ENCODE peak calls at places on chromosomes 13 and 19, in nine cellular contexts. K is NCI-H2107; T is H9; Y is fibroblast of lung; P is right lobe of liver; Q is stimulated activated CD8-positive, alpha-beta memory T cell treated with anti-CD3 and anti-CD28 coated beads, Interleukin-12 subunit alpha, Interleukin-12 subunit beta, amount 100 ng/mL, for 1 hour; H is psoas muscle; F is CD8-positive, alpha-beta memory T cell; G is substantia nigra. N is an unnamed sample.

GRCh38 chr19:6766357-6767080 is 716 bp downstream of the SH2D3A start:
- DNase-seq in T (peak; percentile 35), F (no peak), K (no peak), H (no peak), P (no peak), Y (no peak), Q (no peak), G (no peak), N (no peak)

GRCh38 chr19:54436031-54436523 is 12.9 kb upstream of the LENG8 start:
- DNase-seq in T (peak; percentile 43), F (no peak), G (peak; percentile 40), Q (no peak), Y (no peak), H (no peak), K (no peak), P (peak; percentile 39), N (no peak)

GRCh38 chr19:54315956-54316355 is 3.0 kb upstream of the LILRA5 start:
- DNase-seq in H (no peak), F (no peak), T (no peak), K (no peak), P (no peak), Y (no peak), G (no peak), Q (no peak), N (no peak)

GRCh38 chr13:43804461-43805070 is 17.8 kb upstream of the ENOX1 start:
- DNase-seq in H (no peak), P (no peak), Q (no peak), F (no peak), T (no peak), K (peak; percentile 32), Y (peak; percentile 54), G (no peak), N (no peak)

GRCh38 chr19:56942749-56943148 is 102.2 kb upstream of the PEG3 start:
- DNase-seq in T (peak; percentile 33), F (no peak), G (no peak), Y (no peak), Q (no peak), H (peak; percentile 21), K (no peak), P (peak; percentile 66), N (no peak)

GRCh38 chr13:91326156-91326555 is 21.3 kb upstream of the MIR17HG start:
- DNase-seq in K (no peak), Y (no peak), F (no peak), T (no peak), G (no peak), P (no peak), H (no peak), Q (no peak), N (no peak)

GRCh38 chr13:51325837-51326236 is 13.7 kb upstream of the SERPINE3 start:
- DNase-seq in T (no peak), G (no peak), Y (no peak), F (no peak), H (no peak), Q (no peak), P (no peak), K (no peak), N (no peak)

GRCh38 chr13:99386911-99387788 is 80.0 kb upstream of the GPR183 start:
- DNase-seq in Q (peak; percentile 76), H (peak; percentile 46), Y (no peak), F (peak; percentile 69), K (no peak), T (peak; percentile 80), P (no peak), G (no peak), N (peak; percentile 61)